ENCODE peak calls at places on chromosome 13, in eight cellular contexts. T is activated naive CD4-positive, alpha-beta T cell treated with anti-CD3 and anti-CD28 coated beads for 36 hours; E is neuronal stem cell; D is RKO; Y is ACHN; B is stimulated activated CD8-positive, alpha-beta memory T cell treated with anti-CD3 and anti-CD28 coated beads, Interleukin-4, amount 100 ng/mL, for 4 hours; N is activated T-helper 1 cell treated with Interleukin-2 at 50 U/mL for 16 hours; X is heart left ventricle. V is an unnamed sample.

GRCh38 chr13:42985312-42986175 is 6.5 kb downstream of the EPSTI1 start:
- DNase-seq in T (no peak), E (no peak), D (no peak), Y (no peak), B (no peak), N (no peak), X (no peak), V (no peak)

GRCh38 chr13:71770710-71771109 is 96.3 kb downstream of the DACH1 start:
- DNase-seq in T (no peak), E (no peak), D (no peak), Y (no peak), B (no peak), N (no peak), X (no peak), V (no peak)

GRCh38 chr13:62432906-62433305 is 1017.3 kb upstream of the PCDH20 start:
- DNase-seq in T (no peak), E (no peak), D (no peak), Y (no peak), B (no peak), N (no peak), X (no peak), V (no peak)

GRCh38 chr13:50081106-50081898 is 66.1 kb downstream of the KCNRG start:
- DNase-seq in T (peak), E (no peak), D (peak), Y (no peak), B (peak), N (peak), X (peak), V (peak)

GRCh38 chr13:84433024-84433423 is 550.8 kb upstream of the SLITRK1 start:
- DNase-seq in T (no peak), E (no peak), D (no peak), Y (no peak), B (no peak), N (no peak), X (no peak), V (no peak)

GRCh38 chr13:112454648-112455334 is 78.6 kb downstream of the SPACA7 start:
- DNase-seq in T (no peak), E (no peak), D (no peak), Y (no peak), B (no peak), N (no peak), X (no peak), V (no peak)

GRCh38 chr13:87884874-87885273 is 213.7 kb downstream of the SLITRK5 start:
- DNase-seq in T (no peak), E (peak), D (peak), Y (peak), B (no peak), N (no peak), X (peak), V (no peak)

GRCh38 chr13:27797228-27797624 is 4.9 kb downstream of the GSX1 start:
- DNase-seq in T (no peak), E (peak), D (no peak), Y (peak), B (no peak), N (no peak), X (no peak), V (peak)

GRCh38 chr13:85825454-85825853 is 26.2 kb upstream of the SLITRK6 start:
- DNase-seq in T (no peak), E (no peak), D (no peak), Y (no peak), B (no peak), N (no peak), X (no peak), V (no peak)

GRCh38 chr13:104408733-104409132 is 1342.5 kb upstream of the SLC10A2 start:
- DNase-seq in T (no peak), E (no peak), D (no peak), Y (no peak), B (no peak), N (no peak), X (no peak), V (no peak)

GRCh38 chr13:36006895-36007294 is 124.3 kb downstream of the DCLK1 start:
- DNase-seq in T (no peak), E (no peak), D (no peak), Y (no peak), B (no peak), N (no peak), X (no peak), V (no peak)

GRCh38 chr13:99418663-99419140 is 82.6 kb upstream of the TM9SF2 start:
- DNase-seq in T (no peak), E (no peak), D (no peak), Y (no peak), B (no peak), N (no peak), X (no peak), V (no peak)

GRCh38 chr13:42539670-42540069 is 34.3 kb upstream of the TNFSF11 start:
- DNase-seq in T (no peak), E (no peak), D (peak), Y (no peak), B (no peak), N (no peak), X (no peak), V (no peak)